ENCODE peak calls at places on chromosomes 6 and 20, in four cellular contexts. S is spleen, F is dorsolateral prefrontal cortex, T is transverse colon. J is an unnamed sample.

GRCh38 chr6:166514196-166514595 is 72.3 kb downstream of the RAMACL start:
- DNase-seq in S (peak), F (no peak), T (no peak), J (no peak)

GRCh38 chr6:168193816-168194701 is 115.0 kb upstream of the FRMD1 start:
- DNase-seq in S (no peak), F (peak), T (no peak), J (peak)

GRCh38 chr6:90144396-90144795 is 152.2 kb downstream of the BACH2 start:
- DNase-seq in S (no peak), F (no peak), T (no peak), J (no peak)

GRCh38 chr6:166620478-166621113 is 6.5 kb downstream of the RPS6KA2 start:
- DNase-seq in S (no peak), F (no peak), T (no peak), J (no peak)

GRCh38 chr6:66526061-66526460 is 819.0 kb upstream of the EYS start:
- DNase-seq in S (no peak), F (no peak), T (no peak), J (no peak)

GRCh38 chr20:32535953-32536823 is 48.9 kb downstream of the NOL4L start:
- DNase-seq in S (peak), F (peak), T (peak), J (no peak)

GRCh38 chr6:155813548-155813947 is 357.9 kb upstream of the NOX3 start:
- DNase-seq in S (no peak), F (no peak), T (no peak), J (no peak)

GRCh38 chr6:127516676-127517273 is 2.4 kb downstream of the MTCL3 start:
- DNase-seq in S (no peak), F (peak), T (peak), J (no peak)

GRCh38 chr6:35719407-35719829 is 17.4 kb upstream of the ARMC12 start:
- DNase-seq in S (no peak), F (no peak), T (no peak), J (no peak)

GRCh38 chr20:7355056-7355455 is 585.2 kb downstream of the HAO1 start:
- DNase-seq in S (no peak), F (no peak), T (no peak), J (no peak)

GRCh38 chr20:24764825-24765224 is 184.2 kb upstream of the CST7 start:
- DNase-seq in S (peak), F (no peak), T (no peak), J (no peak)

GRCh38 chr6:122401104-122401503 is 1.7 kb downstream of the HSF2 start:
- DNase-seq in S (no peak), F (no peak), T (no peak), J (no peak)

GRCh38 chr6:168156742-168157265 is 77.8 kb upstream of the FRMD1 start:
- DNase-seq in S (no peak), F (no peak), T (no peak), J (no peak)

GRCh38 chr20:7180261-7181045 is 413.0 kb downstream of the BMP2 start:
- DNase-seq in S (no peak), F (no peak), T (no peak), J (no peak)

GRCh38 chr20:44684047-44684965 is 30.9 kb upstream of the CCN5 start:
- DNase-seq in S (no peak), F (no peak), T (peak), J (no peak)

GRCh38 chr6:44234101-44235090 is 11.0 kb downstream of the SLC29A1 start:
- DNase-seq in S (peak), F (peak), T (peak), J (peak)

GRCh38 chr6:6686748-6687601 is 98.5 kb downstream of the LY86 start:
- DNase-seq in S (peak), F (no peak), T (peak), J (no peak)

GRCh38 chr6:5231289-5231688 is 29.5 kb downstream of the LYRM4 start:
- DNase-seq in S (no peak), F (no peak), T (no peak), J (no peak)

GRCh38 chr6:150079604-150080003 is 10.7 kb upstream of the ULBP3 start:
- DNase-seq in S (peak), F (peak), T (no peak), J (no peak)

GRCh38 chr20:14288341-14289330 is 48.8 kb downstream of the FLRT3 start:
- DNase-seq in S (no peak), F (no peak), T (no peak), J (no peak)

GRCh38 chr6:153673214-153673613 is 365.8 kb upstream of the OPRM1 start:
- DNase-seq in S (no peak), F (no peak), T (no peak), J (no peak)

GRCh38 chr20:62707981-62708521 is 585 bp upstream of the NTSR1 start:
- DNase-seq in S (no peak), F (no peak), T (no peak), J (peak)

GRCh38 chr20:54356726-54357235 is 118.6 kb upstream of the DOK5 start:
- DNase-seq in S (no peak), F (no peak), T (no peak), J (no peak)

GRCh38 chr6:125314019-125314581 is 12.3 kb upstream of the HDDC2 start:
- DNase-seq in S (no peak), F (peak), T (peak), J (no peak)

GRCh38 chr6:15523679-15524630 is 138.9 kb downstream of the DTNBP1 start:
- DNase-seq in S (no peak), F (no peak), T (no peak), J (no peak)

GRCh38 chr6:156262014-156262413 is 515.2 kb upstream of the ARID1B start:
- DNase-seq in S (no peak), F (no peak), T (no peak), J (no peak)

GRCh38 chr20:1663917-1664316 is 6.3 kb upstream of the SIRPG start:
- DNase-seq in S (no peak), F (no peak), T (no peak), J (no peak)

GRCh38 chr6:40436685-40437604 is 150.2 kb downstream of the LRFN2 start:
- DNase-seq in S (no peak), F (no peak), T (no peak), J (no peak)

GRCh38 chr20:20395856-20396600 is 28.1 kb downstream of the INSM1 start:
- DNase-seq in S (no peak), F (no peak), T (no peak), J (no peak)

GRCh38 chr6:13717787-13718458 is 6.3 kb upstream of the RANBP9 start:
- DNase-seq in S (no peak), F (no peak), T (no peak), J (no peak)

GRCh38 chr20:57439432-57439831 is 48.2 kb downstream of the RBM38 start:
- DNase-seq in S (peak), F (peak), T (peak), J (no peak)

GRCh38 chr6:18216411-18216810 is 47.9 kb downstream of the DEK start:
- DNase-seq in S (no peak), F (no peak), T (no peak), J (no peak)

GRCh38 chr6:126531840-126532239 is 191.9 kb downstream of the CENPW start:
- DNase-seq in S (no peak), F (no peak), T (no peak), J (no peak)

GRCh38 chr20:56151834-56152233 is 96.7 kb upstream of the MC3R start:
- DNase-seq in S (no peak), F (no peak), T (no peak), J (no peak)

GRCh38 chr6:113813207-113813606 is 43.9 kb upstream of the MARCKS start:
- DNase-seq in S (no peak), F (no peak), T (no peak), J (no peak)

GRCh38 chr6:4243237-4243636 is 107.9 kb upstream of the ECI2 start:
- DNase-seq in S (no peak), F (no peak), T (no peak), J (no peak)

GRCh38 chr6:79048611-79049010 is 29.4 kb downstream of the PHIP start:
- DNase-seq in S (no peak), F (no peak), T (no peak), J (no peak)

GRCh38 chr20:49890651-49891361 is 24.5 kb downstream of the SPATA2 start:
- DNase-seq in S (peak), F (no peak), T (no peak), J (peak)

GRCh38 chr20:49889245-49889942 is 25.9 kb downstream of the SPATA2 start:
- DNase-seq in S (no peak), F (no peak), T (no peak), J (peak)

GRCh38 chr20:49888341-49889244 is 26.7 kb downstream of the SPATA2 start:
- DNase-seq in S (peak), F (peak), T (peak), J (peak)

GRCh38 chr20:49891486-49891885 is 23.8 kb downstream of the SPATA2 start:
- DNase-seq in S (peak), F (no peak), T (no peak), J (peak)

GRCh38 chr20:49889943-49890650 is 25.2 kb downstream of the SPATA2 start:
- DNase-seq in S (no peak), F (no peak), T (no peak), J (peak)
- TF ChIP-seq CTCF in S (no peak), F (no peak), T (peak), J (no peak)

GRCh38 chr6:52125572-52125971 is 38.2 kb upstream of the PKHD1 start:
- DNase-seq in S (no peak), F (no peak), T (no peak), J (no peak)

GRCh38 chr6:52123234-52123633 is 35.8 kb upstream of the PKHD1 start:
- DNase-seq in S (no peak), F (no peak), T (no peak), J (no peak)

GRCh38 chr6:52124126-52125121 is 37.0 kb upstream of the PKHD1 start:
- DNase-seq in S (no peak), F (no peak), T (no peak), J (no peak)

GRCh38 chr6:52126231-52126630 is 38.8 kb upstream of the PKHD1 start:
- DNase-seq in S (no peak), F (no peak), T (no peak), J (no peak)

DNA sequence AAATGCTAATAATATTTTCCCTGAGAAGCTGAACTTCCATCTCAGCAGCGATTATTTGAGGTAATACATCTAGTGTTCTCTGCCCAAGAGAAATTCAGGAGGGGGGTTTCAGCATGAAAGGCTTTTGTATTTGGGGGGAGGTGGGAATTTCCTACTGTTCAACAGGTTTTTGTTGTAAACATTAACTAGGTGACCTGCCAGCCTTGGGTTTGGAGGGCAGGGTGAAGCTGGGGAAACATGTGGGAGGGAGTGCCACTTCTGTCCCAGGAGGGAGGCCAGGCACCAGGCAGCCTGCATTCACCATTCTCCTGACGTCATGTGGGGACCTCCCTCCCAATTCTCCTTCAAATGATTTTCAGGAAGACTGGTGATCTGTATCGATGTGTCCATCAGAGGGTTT is 37.7 kb upstream of the PKHD1 start:
- DNase-seq in S (no peak), F (no peak), T (no peak), J (no peak)
- TF ChIP-seq CTCF in S (no peak), F (no peak), T (no peak), J (no peak)

DNA sequence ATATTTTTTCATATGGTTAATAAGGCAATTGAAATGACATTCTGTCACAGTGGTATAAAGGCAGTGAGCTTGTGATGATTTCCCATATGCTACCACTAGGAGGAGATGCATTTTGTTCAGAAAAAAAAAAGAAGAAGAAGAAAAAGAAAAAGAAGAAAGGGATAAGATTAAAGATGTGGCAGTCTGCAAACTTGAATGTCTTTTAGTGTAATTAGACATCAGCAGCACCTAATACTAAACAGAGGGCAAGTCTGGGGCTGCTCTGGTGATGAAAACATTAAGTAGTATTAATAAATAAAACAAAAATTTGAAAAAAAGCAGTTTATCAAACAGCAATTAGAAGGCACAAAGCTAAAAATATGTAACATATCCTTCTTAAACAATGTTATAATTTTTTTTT is 95.4 kb upstream of the DEFB112 start:
- DNase-seq in S (no peak), F (no peak), T (no peak), J (no peak)
- TF ChIP-seq CTCF in S (no peak), F (peak), T (peak), J (peak)

GRCh38 chr6:84588697-84589080 is 175.7 kb downstream of the TBX18 start:
- DNase-seq in S (no peak), F (no peak), T (no peak), J (no peak)
- TF ChIP-seq CTCF in S (no peak), F (no peak), T (no peak), J (no peak)

GRCh38 chr6:31585531-31585930 is 546 bp upstream of the LST1 start:
- DNase-seq in S (peak), F (no peak), T (no peak), J (no peak)
- TF ChIP-seq CTCF in S (peak), F (no peak), T (no peak), J (peak)

GRCh38 chr6:131205891-131206290 is 70.6 kb downstream of the AKAP7 start:
- DNase-seq in S (no peak), F (no peak), T (no peak), J (no peak)
- TF ChIP-seq CTCF in S (no peak), F (no peak), T (no peak), J (peak)